ENCODE peak calls at places on chromosomes 12 and 14, in nine cellular contexts. One of them, this sample, is unnamed.

GRCh38 chr14:96055065-96055752 is 16.0 kb downstream of the C14orf132 start:
- DNase-seq in kidney epithelial cell: no peak
- DNase-seq in IMR-90: peak
- DNase-seq in GM06990: no peak
- DNase-seq in astrocyte of the spinal cord: peak
- DNase-seq in HEK293T: no peak
- DNase-seq in foreskin fibroblast: peak
- DNase-seq in C1 segment of cervical spinal cord: no peak
- DNase-seq in amniotic epithelial cell: no peak
- DNase-seq in this sample: no peak

GRCh38 chr14:45970589-45970988 is 681.0 kb downstream of the RPL10L start:
- DNase-seq in kidney epithelial cell: no peak
- DNase-seq in amniotic epithelial cell: no peak
- DNase-seq in GM06990: no peak
- DNase-seq in IMR-90: no peak
- DNase-seq in C1 segment of cervical spinal cord: no peak
- DNase-seq in astrocyte of the spinal cord: no peak
- DNase-seq in HEK293T: no peak
- DNase-seq in foreskin fibroblast: no peak
- DNase-seq in this sample: no peak

GRCh38 chr14:50711043-50711442 is 42.9 kb upstream of the SAV1 start:
- DNase-seq in amniotic epithelial cell: no peak
- DNase-seq in foreskin fibroblast: no peak
- DNase-seq in HEK293T: no peak
- DNase-seq in astrocyte of the spinal cord: no peak
- DNase-seq in IMR-90: no peak
- DNase-seq in GM06990: no peak
- DNase-seq in kidney epithelial cell: no peak
- DNase-seq in C1 segment of cervical spinal cord: no peak
- DNase-seq in this sample: no peak

GRCh38 chr14:74634481-74634880 is 22.4 kb upstream of the LTBP2 start:
- DNase-seq in astrocyte of the spinal cord: no peak
- DNase-seq in HEK293T: no peak
- DNase-seq in GM06990: no peak
- DNase-seq in foreskin fibroblast: no peak
- DNase-seq in C1 segment of cervical spinal cord: no peak
- DNase-seq in kidney epithelial cell: no peak
- DNase-seq in amniotic epithelial cell: peak
- DNase-seq in IMR-90: peak
- DNase-seq in this sample: no peak

GRCh38 chr14:103105580-103106168 is 11.1 kb downstream of the EXOC3L4 start:
- DNase-seq in kidney epithelial cell: no peak
- DNase-seq in IMR-90: no peak
- DNase-seq in GM06990: no peak
- DNase-seq in C1 segment of cervical spinal cord: no peak
- DNase-seq in HEK293T: no peak
- DNase-seq in astrocyte of the spinal cord: no peak
- DNase-seq in amniotic epithelial cell: no peak
- DNase-seq in foreskin fibroblast: no peak
- DNase-seq in this sample: no peak

GRCh38 chr14:72186461-72187035 is 254.3 kb downstream of the RGS6 start:
- DNase-seq in IMR-90: no peak
- DNase-seq in amniotic epithelial cell: no peak
- DNase-seq in GM06990: no peak
- DNase-seq in astrocyte of the spinal cord: no peak
- DNase-seq in C1 segment of cervical spinal cord: no peak
- DNase-seq in kidney epithelial cell: no peak
- DNase-seq in HEK293T: no peak
- DNase-seq in foreskin fibroblast: no peak
- DNase-seq in this sample: no peak

GRCh38 chr14:101817511-101818001 is 56.0 kb downstream of the PPP2R5C start:
- DNase-seq in kidney epithelial cell: no peak
- DNase-seq in foreskin fibroblast: no peak
- DNase-seq in HEK293T: no peak
- DNase-seq in IMR-90: no peak
- DNase-seq in amniotic epithelial cell: no peak
- DNase-seq in C1 segment of cervical spinal cord: no peak
- DNase-seq in GM06990: no peak
- DNase-seq in astrocyte of the spinal cord: no peak
- DNase-seq in this sample: no peak

GRCh38 chr12:46635818-46636217 is 190.0 kb downstream of the SLC38A4 start:
- DNase-seq in kidney epithelial cell: no peak
- DNase-seq in C1 segment of cervical spinal cord: no peak
- DNase-seq in astrocyte of the spinal cord: no peak
- DNase-seq in IMR-90: no peak
- DNase-seq in amniotic epithelial cell: no peak
- DNase-seq in GM06990: no peak
- DNase-seq in foreskin fibroblast: no peak
- DNase-seq in HEK293T: no peak
- DNase-seq in this sample: no peak

GRCh38 chr14:33359288-33359881 is 420.7 kb downstream of the NPAS3 start:
- DNase-seq in amniotic epithelial cell: no peak
- DNase-seq in GM06990: no peak
- DNase-seq in astrocyte of the spinal cord: no peak
- DNase-seq in foreskin fibroblast: no peak
- DNase-seq in C1 segment of cervical spinal cord: no peak
- DNase-seq in IMR-90: no peak
- DNase-seq in kidney epithelial cell: no peak
- DNase-seq in HEK293T: no peak
- DNase-seq in this sample: no peak

GRCh38 chr12:57237952-57238853 is 8.7 kb downstream of the SHMT2 start:
- DNase-seq in amniotic epithelial cell: no peak
- DNase-seq in C1 segment of cervical spinal cord: no peak
- DNase-seq in astrocyte of the spinal cord: no peak
- DNase-seq in foreskin fibroblast: no peak
- DNase-seq in GM06990: peak
- DNase-seq in kidney epithelial cell: no peak
- DNase-seq in IMR-90: no peak
- DNase-seq in HEK293T: no peak
- DNase-seq in this sample: no peak

GRCh38 chr12:41956353-41956752 is 188.3 kb downstream of the GXYLT1 start:
- DNase-seq in IMR-90: no peak
- DNase-seq in astrocyte of the spinal cord: peak
- DNase-seq in amniotic epithelial cell: peak
- DNase-seq in foreskin fibroblast: no peak
- DNase-seq in GM06990: no peak
- DNase-seq in kidney epithelial cell: no peak
- DNase-seq in C1 segment of cervical spinal cord: no peak
- DNase-seq in HEK293T: no peak
- DNase-seq in this sample: no peak

GRCh38 chr12:111435661-111436201 is 30.0 kb downstream of the SH2B3 start:
- DNase-seq in GM06990: no peak
- DNase-seq in IMR-90: no peak
- DNase-seq in foreskin fibroblast: no peak
- DNase-seq in astrocyte of the spinal cord: no peak
- DNase-seq in kidney epithelial cell: no peak
- DNase-seq in amniotic epithelial cell: no peak
- DNase-seq in C1 segment of cervical spinal cord: no peak
- DNase-seq in HEK293T: no peak
- DNase-seq in this sample: no peak

GRCh38 chr14:69518341-69519101 is 34.0 kb downstream of the PLEKHD1 start:
- DNase-seq in amniotic epithelial cell: no peak
- DNase-seq in astrocyte of the spinal cord: no peak
- DNase-seq in IMR-90: no peak
- DNase-seq in GM06990: no peak
- DNase-seq in kidney epithelial cell: no peak
- DNase-seq in HEK293T: no peak
- DNase-seq in foreskin fibroblast: no peak
- DNase-seq in C1 segment of cervical spinal cord: no peak
- DNase-seq in this sample: no peak

GRCh38 chr12:104667139-104667538 is 210.4 kb downstream of the CHST11 start:
- DNase-seq in amniotic epithelial cell: peak
- DNase-seq in astrocyte of the spinal cord: no peak
- DNase-seq in HEK293T: no peak
- DNase-seq in foreskin fibroblast: peak
- DNase-seq in IMR-90: peak
- DNase-seq in kidney epithelial cell: no peak
- DNase-seq in C1 segment of cervical spinal cord: no peak
- DNase-seq in GM06990: no peak
- DNase-seq in this sample: no peak

GRCh38 chr14:89236846-89237245 is 180.2 kb downstream of the FOXN3 start:
- DNase-seq in astrocyte of the spinal cord: no peak
- DNase-seq in GM06990: no peak
- DNase-seq in foreskin fibroblast: no peak
- DNase-seq in C1 segment of cervical spinal cord: no peak
- DNase-seq in IMR-90: peak
- DNase-seq in kidney epithelial cell: no peak
- DNase-seq in amniotic epithelial cell: no peak
- DNase-seq in HEK293T: no peak
- DNase-seq in this sample: no peak

GRCh38 chr12:51974646-51975045 is 23.1 kb downstream of the ACVR1B start:
- DNase-seq in IMR-90: no peak
- DNase-seq in kidney epithelial cell: no peak
- DNase-seq in astrocyte of the spinal cord: no peak
- DNase-seq in C1 segment of cervical spinal cord: no peak
- DNase-seq in foreskin fibroblast: no peak
- DNase-seq in amniotic epithelial cell: no peak
- DNase-seq in HEK293T: no peak
- DNase-seq in GM06990: no peak
- DNase-seq in this sample: no peak

GRCh38 chr12:96233941-96234461 is 39.8 kb downstream of the ELK3 start:
- DNase-seq in foreskin fibroblast: peak
- DNase-seq in GM06990: no peak
- DNase-seq in C1 segment of cervical spinal cord: peak
- DNase-seq in amniotic epithelial cell: peak
- DNase-seq in HEK293T: no peak
- DNase-seq in IMR-90: peak
- DNase-seq in astrocyte of the spinal cord: peak
- DNase-seq in kidney epithelial cell: no peak
- DNase-seq in this sample: no peak

GRCh38 chr14:75702107-75702506 is 41.1 kb downstream of the TTLL5 start:
- DNase-seq in astrocyte of the spinal cord: no peak
- DNase-seq in kidney epithelial cell: no peak
- DNase-seq in foreskin fibroblast: no peak
- DNase-seq in HEK293T: no peak
- DNase-seq in IMR-90: no peak
- DNase-seq in amniotic epithelial cell: no peak
- DNase-seq in C1 segment of cervical spinal cord: no peak
- DNase-seq in GM06990: no peak
- DNase-seq in this sample: no peak

GRCh38 chr14:36505193-36505815 is 14.7 kb downstream of the NKX2-1 start:
- DNase-seq in amniotic epithelial cell: no peak
- DNase-seq in HEK293T: no peak
- DNase-seq in foreskin fibroblast: no peak
- DNase-seq in astrocyte of the spinal cord: no peak
- DNase-seq in IMR-90: no peak
- DNase-seq in C1 segment of cervical spinal cord: no peak
- DNase-seq in GM06990: no peak
- DNase-seq in kidney epithelial cell: no peak
- DNase-seq in this sample: no peak

GRCh38 chr12:16891673-16892072 is 285.7 kb upstream of the LMO3 start:
- DNase-seq in kidney epithelial cell: no peak
- DNase-seq in astrocyte of the spinal cord: no peak
- DNase-seq in C1 segment of cervical spinal cord: no peak
- DNase-seq in HEK293T: no peak
- DNase-seq in IMR-90: no peak
- DNase-seq in foreskin fibroblast: no peak
- DNase-seq in amniotic epithelial cell: no peak
- DNase-seq in GM06990: no peak
- DNase-seq in this sample: no peak

GRCh38 chr12:100789146-100789545 is 5.4 kb upstream of the ANO4 start:
- DNase-seq in C1 segment of cervical spinal cord: no peak
- DNase-seq in amniotic epithelial cell: no peak
- DNase-seq in foreskin fibroblast: peak
- DNase-seq in astrocyte of the spinal cord: peak
- DNase-seq in GM06990: no peak
- DNase-seq in HEK293T: no peak
- DNase-seq in kidney epithelial cell: no peak
- DNase-seq in IMR-90: peak
- DNase-seq in this sample: no peak

GRCh38 chr14:64720190-64720589 is 16.0 kb downstream of the PLEKHG3 start:
- DNase-seq in amniotic epithelial cell: peak
- DNase-seq in GM06990: no peak
- DNase-seq in foreskin fibroblast: peak
- DNase-seq in IMR-90: peak
- DNase-seq in kidney epithelial cell: peak
- DNase-seq in astrocyte of the spinal cord: peak
- DNase-seq in HEK293T: peak
- DNase-seq in C1 segment of cervical spinal cord: no peak
- DNase-seq in this sample: no peak

GRCh38 chr14:76863724-76864407 is 37.7 kb downstream of the LRRC74A start:
- DNase-seq in HEK293T: no peak
- DNase-seq in C1 segment of cervical spinal cord: no peak
- DNase-seq in astrocyte of the spinal cord: no peak
- DNase-seq in kidney epithelial cell: no peak
- DNase-seq in GM06990: peak
- DNase-seq in IMR-90: no peak
- DNase-seq in foreskin fibroblast: no peak
- DNase-seq in amniotic epithelial cell: peak
- DNase-seq in this sample: no peak

GRCh38 chr14:75069021-75069810 is at the start of gene ZC2HC1C:
- DNase-seq in kidney epithelial cell: peak
- DNase-seq in HEK293T: peak
- DNase-seq in IMR-90: peak
- DNase-seq in amniotic epithelial cell: peak
- DNase-seq in astrocyte of the spinal cord: peak
- DNase-seq in foreskin fibroblast: peak
- DNase-seq in C1 segment of cervical spinal cord: peak
- DNase-seq in GM06990: peak
- DNase-seq in this sample: peak

GRCh38 chr14:106694638-106695393 is 1168.4 kb downstream of the TMEM121 start:
- DNase-seq in C1 segment of cervical spinal cord: no peak
- DNase-seq in GM06990: peak
- DNase-seq in astrocyte of the spinal cord: no peak
- DNase-seq in HEK293T: no peak
- DNase-seq in kidney epithelial cell: no peak
- DNase-seq in IMR-90: no peak
- DNase-seq in amniotic epithelial cell: no peak
- DNase-seq in foreskin fibroblast: no peak
- DNase-seq in this sample: peak

GRCh38 chr12:106740813-106741212 is 33.7 kb upstream of the RIC8B start:
- DNase-seq in kidney epithelial cell: no peak
- DNase-seq in amniotic epithelial cell: no peak
- DNase-seq in C1 segment of cervical spinal cord: no peak
- DNase-seq in foreskin fibroblast: no peak
- DNase-seq in GM06990: no peak
- DNase-seq in HEK293T: no peak
- DNase-seq in astrocyte of the spinal cord: no peak
- DNase-seq in IMR-90: no peak
- DNase-seq in this sample: no peak

GRCh38 chr12:100158535-100158934 is 15.9 kb upstream of the BLTP3B start:
- DNase-seq in HEK293T: no peak
- DNase-seq in foreskin fibroblast: no peak
- DNase-seq in kidney epithelial cell: no peak
- DNase-seq in C1 segment of cervical spinal cord: no peak
- DNase-seq in amniotic epithelial cell: no peak
- DNase-seq in astrocyte of the spinal cord: no peak
- DNase-seq in GM06990: no peak
- DNase-seq in IMR-90: no peak
- DNase-seq in this sample: no peak

GRCh38 chr14:100523131-100523530 is 64.1 kb downstream of the BEGAIN start:
- DNase-seq in astrocyte of the spinal cord: no peak
- DNase-seq in C1 segment of cervical spinal cord: no peak
- DNase-seq in HEK293T: no peak
- DNase-seq in GM06990: no peak
- DNase-seq in IMR-90: no peak
- DNase-seq in kidney epithelial cell: no peak
- DNase-seq in amniotic epithelial cell: no peak
- DNase-seq in foreskin fibroblast: no peak
- DNase-seq in this sample: no peak

GRCh38 chr12:8947737-8948136 is 1.7 kb downstream of the M6PR start:
- DNase-seq in C1 segment of cervical spinal cord: no peak
- DNase-seq in amniotic epithelial cell: no peak
- DNase-seq in IMR-90: no peak
- DNase-seq in kidney epithelial cell: no peak
- DNase-seq in GM06990: no peak
- DNase-seq in astrocyte of the spinal cord: no peak
- DNase-seq in HEK293T: no peak
- DNase-seq in foreskin fibroblast: no peak
- DNase-seq in this sample: no peak

This sample was measured in T follicular helper cell.